ENCODE peak calls at places on chromosome 17, in five cellular contexts. M is KBM-7; S is activated T-cell treated with anti-CD3 and anti-CD28 coated beads, Interleukin-2, amount 50 U/mL, for 4 hours; V is EL; N is left ventricle myocardium superior. Q is an unnamed sample.

GRCh38 chr17:58630883-58631522 is 60.8 kb downstream of the TEX14 start:
- DNase-seq in M (no peak), S (no peak), V (peak), N (no peak), Q (no peak)

GRCh38 chr17:10325036-10325435 is 47.8 kb downstream of the MYH13 start:
- DNase-seq in M (no peak), S (no peak), V (no peak), N (no peak), Q (no peak)

GRCh38 chr17:35998018-35998545 is 3.3 kb downstream of the CCL15 start:
- DNase-seq in M (no peak), S (no peak), V (no peak), N (no peak), Q (no peak)

GRCh38 chr17:77555741-77556291 is 402.7 kb upstream of the TNRC6C start:
- DNase-seq in M (no peak), S (no peak), V (no peak), N (peak), Q (no peak)

GRCh38 chr17:5699789-5700188 is 115.5 kb upstream of the NLRP1 start:
- DNase-seq in M (no peak), S (no peak), V (no peak), N (no peak), Q (no peak)

GRCh38 chr17:9594065-9594464 is 17.6 kb downstream of the CFAP52 start:
- DNase-seq in M (no peak), S (no peak), V (no peak), N (no peak), Q (no peak)

GRCh38 chr17:80511222-80512180 is 33.1 kb upstream of the RPTOR start:
- DNase-seq in M (no peak), S (no peak), V (no peak), N (no peak), Q (no peak)

GRCh38 chr17:77842148-77842905 is 116.2 kb upstream of the TNRC6C start:
- DNase-seq in M (peak), S (no peak), V (peak), N (peak), Q (no peak)

GRCh38 chr17:20184977-20185619 is 175.9 kb downstream of the SPECC1 start:
- DNase-seq in M (peak), S (no peak), V (no peak), N (no peak), Q (no peak)

GRCh38 chr17:61475726-61476125 is 23.5 kb downstream of the TBX4 start:
- DNase-seq in M (no peak), S (no peak), V (peak), N (no peak), Q (no peak)

GRCh38 chr17:69047368-69048263 is 13.1 kb downstream of the ABCA9 start:
- DNase-seq in M (peak), S (no peak), V (peak), N (peak), Q (no peak)

GRCh38 chr17:7885357-7886226 is 3.0 kb upstream of the CHD3 start:
- DNase-seq in M (peak), S (peak), V (peak), N (peak), Q (peak)

GRCh38 chr17:67027031-67027628 is 17.2 kb upstream of the CACNG1 start:
- DNase-seq in M (no peak), S (no peak), V (peak), N (peak), Q (no peak)

GRCh38 chr17:6489016-6489550 is 44.8 kb downstream of the PIMREG start:
- DNase-seq in M (no peak), S (no peak), V (no peak), N (no peak), Q (no peak)

GRCh38 chr17:35287286-35287811 is 44.5 kb downstream of the SLFN5 start:
- DNase-seq in M (peak), S (no peak), V (no peak), N (no peak), Q (no peak)

GRCh38 chr17:69447726-69448125 is 33.2 kb downstream of the MAP2K6 start:
- DNase-seq in M (no peak), S (no peak), V (no peak), N (peak), Q (no peak)

GRCh38 chr17:72118588-72119279 is 2.1 kb upstream of the SOX9 start:
- DNase-seq in M (peak), S (no peak), V (peak), N (peak), Q (peak)

GRCh38 chr17:41690497-41690896 is 1.8 kb downstream of the EIF1 start:
- DNase-seq in M (no peak), S (no peak), V (no peak), N (no peak), Q (no peak)

GRCh38 chr17:2867441-2868424 is 71.5 kb downstream of the RAP1GAP2 start:
- DNase-seq in M (no peak), S (no peak), V (peak), N (no peak), Q (no peak)

GRCh38 chr17:12089809-12090384 is 69.2 kb downstream of the MAP2K4 start:
- DNase-seq in M (no peak), S (no peak), V (peak), N (no peak), Q (peak)

GRCh38 chr17:31171711-31172110 is 76.9 kb downstream of the NF1 start:
- DNase-seq in M (no peak), S (no peak), V (peak), N (no peak), Q (no peak)

GRCh38 chr17:7466644-7467341 is 12.6 kb downstream of the ZBTB4 start:
- DNase-seq in M (no peak), S (no peak), V (peak), N (peak), Q (peak)

GRCh38 chr17:49361129-49361901 is 735 bp downstream of the ZNF652 start:
- DNase-seq in M (peak), S (peak), V (peak), N (peak), Q (no peak)

GRCh38 chr17:47789611-47790520 is 31.7 kb downstream of the OSBPL7 start:
- DNase-seq in M (peak), S (peak), V (peak), N (peak), Q (no peak)

GRCh38 chr17:17769869-17770361 is 66.9 kb downstream of the SREBF1 start:
- DNase-seq in M (no peak), S (no peak), V (no peak), N (no peak), Q (no peak)

GRCh38 chr17:67253379-67253778 is 8.4 kb upstream of the HELZ start:
- DNase-seq in M (no peak), S (no peak), V (peak), N (no peak), Q (no peak)

GRCh38 chr17:44222112-44222869 is 2.8 kb upstream of the UBTF start:
- DNase-seq in M (peak), S (no peak), V (peak), N (peak), Q (peak)

GRCh38 chr17:65037157-65037556 is 19.4 kb downstream of the GNA13 start:
- DNase-seq in M (no peak), S (no peak), V (no peak), N (no peak), Q (no peak)

GRCh38 chr17:1043601-1044251 is 46.8 kb downstream of the TIMM22 start:
- DNase-seq in M (no peak), S (no peak), V (no peak), N (peak), Q (no peak)

GRCh38 chr17:21249911-21250703 is 3.1 kb downstream of the NATD1 start:
- DNase-seq in M (no peak), S (no peak), V (no peak), N (no peak), Q (no peak)

GRCh38 chr17:49968380-49969133 is 433 bp upstream of the DLX4 start:
- DNase-seq in M (peak), S (peak), V (peak), N (peak), Q (peak)

GRCh38 chr17:6191405-6192095 is 121.4 kb downstream of the WSCD1 start:
- DNase-seq in M (no peak), S (no peak), V (no peak), N (no peak), Q (no peak)

GRCh38 chr17:79364695-79365094 is 246.2 kb downstream of the RBFOX3 start:
- DNase-seq in M (no peak), S (no peak), V (no peak), N (no peak), Q (no peak)